ENCODE peak calls at places on chromosomes 5 and 9, in ten cellular contexts. One of them, this sample, is unnamed.

GRCh38 chr9:6049798-6050197 is 34.4 kb upstream of the RANBP6 start:
- DNase-seq in upper lobe of right lung: no peak
- DNase-seq in left ventricle myocardium inferior: no peak
- DNase-seq in fibroblast of pulmonary artery: peak
- DNase-seq in heart right ventricle: no peak
- DNase-seq in colonic mucosa: peak
- DNase-seq in heart left ventricle: no peak
- DNase-seq in CD14-positive monocyte: no peak
- DNase-seq in stomach: no peak
- DNase-seq in spleen: no peak
- DNase-seq in this sample: peak

GRCh38 chr5:121967187-121967586 is 5.4 kb downstream of the SRFBP1 start:
- DNase-seq in upper lobe of right lung: no peak
- DNase-seq in left ventricle myocardium inferior: no peak
- DNase-seq in fibroblast of pulmonary artery: peak
- DNase-seq in heart right ventricle: no peak
- DNase-seq in colonic mucosa: no peak
- DNase-seq in heart left ventricle: no peak
- DNase-seq in CD14-positive monocyte: no peak
- DNase-seq in stomach: no peak
- DNase-seq in spleen: no peak
- DNase-seq in this sample: no peak

GRCh38 chr9:136342191-136343120 is 15.1 kb downstream of the GPSM1 start:
- DNase-seq in upper lobe of right lung: peak
- DNase-seq in left ventricle myocardium inferior: peak
- DNase-seq in fibroblast of pulmonary artery: peak
- DNase-seq in heart right ventricle: peak
- DNase-seq in colonic mucosa: peak
- DNase-seq in heart left ventricle: peak
- DNase-seq in CD14-positive monocyte: peak
- DNase-seq in stomach: peak
- DNase-seq in spleen: peak
- DNase-seq in this sample: peak

GRCh38 chr9:126722922-126723806 is 81.7 kb upstream of the ZBTB43 start:
- DNase-seq in upper lobe of right lung: no peak
- DNase-seq in left ventricle myocardium inferior: peak
- DNase-seq in fibroblast of pulmonary artery: no peak
- DNase-seq in heart right ventricle: peak
- DNase-seq in colonic mucosa: peak
- DNase-seq in heart left ventricle: peak
- DNase-seq in CD14-positive monocyte: no peak
- DNase-seq in stomach: peak
- DNase-seq in spleen: peak
- DNase-seq in this sample: peak

GRCh38 chr5:35478856-35479682 is 138.6 kb upstream of the SPEF2 start:
- DNase-seq in upper lobe of right lung: no peak
- DNase-seq in left ventricle myocardium inferior: no peak
- DNase-seq in fibroblast of pulmonary artery: peak
- DNase-seq in heart right ventricle: no peak
- DNase-seq in colonic mucosa: no peak
- DNase-seq in heart left ventricle: no peak
- DNase-seq in CD14-positive monocyte: no peak
- DNase-seq in stomach: no peak
- DNase-seq in spleen: no peak
- DNase-seq in this sample: peak

GRCh38 chr5:76831108-76831447 is 12.2 kb downstream of the F2RL1 start:
- DNase-seq in upper lobe of right lung: no peak
- DNase-seq in left ventricle myocardium inferior: no peak
- DNase-seq in fibroblast of pulmonary artery: peak
- DNase-seq in heart right ventricle: no peak
- DNase-seq in colonic mucosa: no peak
- DNase-seq in heart left ventricle: no peak
- DNase-seq in CD14-positive monocyte: no peak
- DNase-seq in stomach: peak
- DNase-seq in spleen: peak
- DNase-seq in this sample: no peak

GRCh38 chr5:134559672-134560071 is 34.2 kb downstream of the JADE2 start:
- DNase-seq in upper lobe of right lung: no peak
- DNase-seq in left ventricle myocardium inferior: no peak
- DNase-seq in fibroblast of pulmonary artery: no peak
- DNase-seq in heart right ventricle: no peak
- DNase-seq in colonic mucosa: no peak
- DNase-seq in heart left ventricle: no peak
- DNase-seq in CD14-positive monocyte: no peak
- DNase-seq in stomach: no peak
- DNase-seq in spleen: no peak
- DNase-seq in this sample: no peak

GRCh38 chr5:83955916-83956315 is 235.3 kb upstream of the HAPLN1 start:
- DNase-seq in upper lobe of right lung: no peak
- DNase-seq in left ventricle myocardium inferior: no peak
- DNase-seq in fibroblast of pulmonary artery: peak
- DNase-seq in heart right ventricle: no peak
- DNase-seq in colonic mucosa: no peak
- DNase-seq in heart left ventricle: no peak
- DNase-seq in CD14-positive monocyte: no peak
- DNase-seq in stomach: no peak
- DNase-seq in spleen: no peak
- DNase-seq in this sample: no peak

GRCh38 chr5:129718766-129719165 is 29.1 kb upstream of the MINAR2 start:
- DNase-seq in upper lobe of right lung: no peak
- DNase-seq in left ventricle myocardium inferior: no peak
- DNase-seq in fibroblast of pulmonary artery: peak
- DNase-seq in heart right ventricle: no peak
- DNase-seq in colonic mucosa: no peak
- DNase-seq in heart left ventricle: no peak
- DNase-seq in CD14-positive monocyte: no peak
- DNase-seq in stomach: no peak
- DNase-seq in spleen: no peak
- DNase-seq in this sample: no peak

GRCh38 chr5:65100846-65101678 is 332.3 kb downstream of the CWC27 start:
- DNase-seq in upper lobe of right lung: peak
- DNase-seq in left ventricle myocardium inferior: peak
- DNase-seq in fibroblast of pulmonary artery: peak
- DNase-seq in heart right ventricle: peak
- DNase-seq in colonic mucosa: peak
- DNase-seq in heart left ventricle: peak
- DNase-seq in CD14-positive monocyte: no peak
- DNase-seq in stomach: peak
- DNase-seq in spleen: no peak
- DNase-seq in this sample: peak

GRCh38 chr9:83665576-83666200 is 42.1 kb downstream of the UBQLN1 start:
- DNase-seq in upper lobe of right lung: no peak
- DNase-seq in left ventricle myocardium inferior: no peak
- DNase-seq in fibroblast of pulmonary artery: no peak
- DNase-seq in heart right ventricle: no peak
- DNase-seq in colonic mucosa: no peak
- DNase-seq in heart left ventricle: no peak
- DNase-seq in CD14-positive monocyte: no peak
- DNase-seq in stomach: no peak
- DNase-seq in spleen: no peak
- DNase-seq in this sample: no peak

GRCh38 chr5:51829226-51829625 is 446.0 kb downstream of the ISL1 start:
- DNase-seq in upper lobe of right lung: no peak
- DNase-seq in left ventricle myocardium inferior: no peak
- DNase-seq in fibroblast of pulmonary artery: no peak
- DNase-seq in heart right ventricle: no peak
- DNase-seq in colonic mucosa: no peak
- DNase-seq in heart left ventricle: no peak
- DNase-seq in CD14-positive monocyte: no peak
- DNase-seq in stomach: no peak
- DNase-seq in spleen: no peak
- DNase-seq in this sample: no peak

GRCh38 chr5:1505506-1506241 is 18.1 kb downstream of the LPCAT1 start:
- DNase-seq in upper lobe of right lung: no peak
- DNase-seq in left ventricle myocardium inferior: no peak
- DNase-seq in fibroblast of pulmonary artery: no peak
- DNase-seq in heart right ventricle: no peak
- DNase-seq in colonic mucosa: no peak
- DNase-seq in heart left ventricle: no peak
- DNase-seq in CD14-positive monocyte: no peak
- DNase-seq in stomach: no peak
- DNase-seq in spleen: peak
- DNase-seq in this sample: no peak

GRCh38 chr9:121527371-121527770 is 27.7 kb upstream of the GGTA1 start:
- DNase-seq in upper lobe of right lung: no peak
- DNase-seq in left ventricle myocardium inferior: peak
- DNase-seq in fibroblast of pulmonary artery: no peak
- DNase-seq in heart right ventricle: peak
- DNase-seq in colonic mucosa: no peak
- DNase-seq in heart left ventricle: no peak
- DNase-seq in CD14-positive monocyte: no peak
- DNase-seq in stomach: no peak
- DNase-seq in spleen: no peak
- DNase-seq in this sample: no peak

DNA sequence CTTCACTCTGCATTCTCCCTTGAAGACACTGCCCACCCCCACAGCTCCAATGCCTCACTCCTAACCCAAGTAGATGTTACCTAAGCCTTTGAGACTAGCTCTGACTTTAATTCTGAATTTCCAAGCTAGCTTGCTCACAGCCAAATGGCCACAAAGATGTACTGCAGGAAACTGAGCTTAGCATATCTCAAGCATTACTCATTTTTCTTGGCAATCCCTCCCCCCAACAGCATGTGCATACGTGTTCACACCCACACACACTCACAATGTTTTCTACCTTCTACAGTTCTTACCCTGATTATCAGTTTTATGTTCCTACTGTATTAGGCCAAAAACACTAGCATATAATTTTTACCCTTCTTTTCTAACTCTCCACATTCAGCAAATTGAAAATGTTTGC is 13.7 kb upstream of the GRIA1 start:
- DNase-seq in upper lobe of right lung: no peak
- DNase-seq in left ventricle myocardium inferior: no peak
- DNase-seq in fibroblast of pulmonary artery: peak
- DNase-seq in heart right ventricle: no peak
- DNase-seq in colonic mucosa: no peak
- DNase-seq in heart left ventricle: no peak
- DNase-seq in CD14-positive monocyte: no peak
- DNase-seq in stomach: no peak
- DNase-seq in spleen: no peak
- DNase-seq in this sample: no peak
- TF ChIP-seq CTCF in upper lobe of right lung: no peak
- TF ChIP-seq CTCF in left ventricle myocardium inferior: no peak
- TF ChIP-seq CTCF in fibroblast of pulmonary artery: peak
- TF ChIP-seq CTCF in heart right ventricle: no peak
- TF ChIP-seq CTCF in colonic mucosa: no peak
- TF ChIP-seq CTCF in heart left ventricle: no peak
- TF ChIP-seq CTCF in CD14-positive monocyte: no peak
- TF ChIP-seq CTCF in stomach: no peak
- TF ChIP-seq CTCF in spleen: no peak
- TF ChIP-seq CTCF in this sample: no peak

GRCh38 chr5:138666226-138666742 is 86.9 kb upstream of the CTNNA1 start:
- DNase-seq in upper lobe of right lung: no peak
- DNase-seq in left ventricle myocardium inferior: no peak
- DNase-seq in fibroblast of pulmonary artery: no peak
- DNase-seq in heart right ventricle: no peak
- DNase-seq in colonic mucosa: no peak
- DNase-seq in heart left ventricle: no peak
- DNase-seq in CD14-positive monocyte: no peak
- DNase-seq in stomach: no peak
- DNase-seq in spleen: no peak
- DNase-seq in this sample: no peak
- TF ChIP-seq CTCF in upper lobe of right lung: no peak
- TF ChIP-seq CTCF in left ventricle myocardium inferior: no peak
- TF ChIP-seq CTCF in fibroblast of pulmonary artery: no peak
- TF ChIP-seq CTCF in heart right ventricle: no peak
- TF ChIP-seq CTCF in colonic mucosa: no peak
- TF ChIP-seq CTCF in heart left ventricle: no peak
- TF ChIP-seq CTCF in CD14-positive monocyte: no peak
- TF ChIP-seq CTCF in stomach: no peak
- TF ChIP-seq CTCF in spleen: no peak
- TF ChIP-seq CTCF in this sample: no peak

GRCh38 chr9:86043999-86044398 is 55.4 kb downstream of the GOLM1 start:
- DNase-seq in upper lobe of right lung: no peak
- DNase-seq in left ventricle myocardium inferior: no peak
- DNase-seq in fibroblast of pulmonary artery: no peak
- DNase-seq in heart right ventricle: no peak
- DNase-seq in colonic mucosa: no peak
- DNase-seq in heart left ventricle: no peak
- DNase-seq in CD14-positive monocyte: no peak
- DNase-seq in stomach: no peak
- DNase-seq in spleen: no peak
- DNase-seq in this sample: no peak
- TF ChIP-seq CTCF in upper lobe of right lung: no peak
- TF ChIP-seq CTCF in left ventricle myocardium inferior: no peak
- TF ChIP-seq CTCF in fibroblast of pulmonary artery: no peak
- TF ChIP-seq CTCF in heart right ventricle: no peak
- TF ChIP-seq CTCF in colonic mucosa: no peak
- TF ChIP-seq CTCF in heart left ventricle: no peak
- TF ChIP-seq CTCF in CD14-positive monocyte: no peak
- TF ChIP-seq CTCF in stomach: no peak
- TF ChIP-seq CTCF in spleen: no peak
- TF ChIP-seq CTCF in this sample: no peak

GRCh38 chr5:43631182-43631910 is 28.4 kb downstream of the NNT start:
- DNase-seq in upper lobe of right lung: no peak
- DNase-seq in left ventricle myocardium inferior: peak
- DNase-seq in fibroblast of pulmonary artery: peak
- DNase-seq in heart right ventricle: peak
- DNase-seq in colonic mucosa: peak
- DNase-seq in heart left ventricle: peak
- DNase-seq in CD14-positive monocyte: no peak
- DNase-seq in stomach: peak
- DNase-seq in spleen: no peak
- DNase-seq in this sample: peak
- TF ChIP-seq CTCF in upper lobe of right lung: peak
- TF ChIP-seq CTCF in left ventricle myocardium inferior: peak
- TF ChIP-seq CTCF in fibroblast of pulmonary artery: peak
- TF ChIP-seq CTCF in heart right ventricle: peak
- TF ChIP-seq CTCF in colonic mucosa: peak
- TF ChIP-seq CTCF in heart left ventricle: peak
- TF ChIP-seq CTCF in CD14-positive monocyte: peak
- TF ChIP-seq CTCF in stomach: no peak
- TF ChIP-seq CTCF in spleen: peak
- TF ChIP-seq CTCF in this sample: peak

This sample was measured in GM13976.